ENCODE peak calls at places on chromosome 21, in eight cellular contexts. One of them, this sample, is unnamed.
A peak's percentile ranks its signal among the peaks of the same experiment; 100 is the strongest.

GRCh38 chr21:41783476-41784150 is 16.8 kb upstream of the RIPK4 start:
- DNase-seq in NCI-H1436 treated with DMSO at 0.1 percent for 48 hours: peak; percentile 38
- DNase-seq in adrenal gland: no peak
- DNase-seq in activated CD4-positive, alpha-beta T cell treated with anti-CD3 and anti-CD28 coated beads for 24 hours: no peak
- DNase-seq in SHP77: peak; percentile 38
- DNase-seq in bronchial epithelial cell: peak; percentile 95
- DNase-seq in fibroblast of pulmonary artery: no peak
- DNase-seq in H9: no peak
- DNase-seq in this sample: no peak

GRCh38 chr21:39088831-39089380 is 94.3 kb downstream of the PSMG1 start:
- DNase-seq in NCI-H1436 treated with DMSO at 0.1 percent for 48 hours: no peak
- DNase-seq in SHP77: no peak
- DNase-seq in H9: no peak
- DNase-seq in fibroblast of pulmonary artery: peak; percentile 85
- DNase-seq in activated CD4-positive, alpha-beta T cell treated with anti-CD3 and anti-CD28 coated beads for 24 hours: no peak
- DNase-seq in adrenal gland: no peak
- DNase-seq in bronchial epithelial cell: peak; percentile 78
- DNase-seq in this sample: no peak

GRCh38 chr21:35045539-35046222 is 3.4 kb downstream of the RUNX1 start:
- DNase-seq in fibroblast of pulmonary artery: no peak
- DNase-seq in adrenal gland: no peak
- DNase-seq in SHP77: no peak
- DNase-seq in H9: no peak
- DNase-seq in NCI-H1436 treated with DMSO at 0.1 percent for 48 hours: no peak
- DNase-seq in activated CD4-positive, alpha-beta T cell treated with anti-CD3 and anti-CD28 coated beads for 24 hours: no peak
- DNase-seq in bronchial epithelial cell: no peak
- DNase-seq in this sample: peak; percentile 74

GRCh38 chr21:42495765-42496119 is 282 bp downstream of the RSPH1 start:
- DNase-seq in NCI-H1436 treated with DMSO at 0.1 percent for 48 hours: no peak
- DNase-seq in activated CD4-positive, alpha-beta T cell treated with anti-CD3 and anti-CD28 coated beads for 24 hours: no peak
- DNase-seq in H9: no peak
- DNase-seq in fibroblast of pulmonary artery: peak; percentile 27
- DNase-seq in bronchial epithelial cell: peak; percentile 24
- DNase-seq in adrenal gland: no peak
- DNase-seq in SHP77: no peak
- DNase-seq in this sample: no peak

GRCh38 chr21:45504516-45505415 is 37.5 kb downstream of the SLC19A1 start:
- DNase-seq in SHP77: no peak
- DNase-seq in NCI-H1436 treated with DMSO at 0.1 percent for 48 hours: no peak
- DNase-seq in activated CD4-positive, alpha-beta T cell treated with anti-CD3 and anti-CD28 coated beads for 24 hours: no peak
- DNase-seq in bronchial epithelial cell: no peak
- DNase-seq in adrenal gland: no peak
- DNase-seq in fibroblast of pulmonary artery: no peak
- DNase-seq in H9: no peak
- DNase-seq in this sample: no peak

GRCh38 chr21:38159355-38159754 is 97.4 kb upstream of the KCNJ15 start:
- DNase-seq in SHP77: peak; percentile 22
- DNase-seq in H9: peak; percentile 73
- DNase-seq in NCI-H1436 treated with DMSO at 0.1 percent for 48 hours: no peak
- DNase-seq in activated CD4-positive, alpha-beta T cell treated with anti-CD3 and anti-CD28 coated beads for 24 hours: peak; percentile 33
- DNase-seq in fibroblast of pulmonary artery: peak; percentile 89
- DNase-seq in adrenal gland: peak; percentile 70
- DNase-seq in bronchial epithelial cell: peak; percentile 75
- DNase-seq in this sample: peak; percentile 18

GRCh38 chr21:33152228-33153130 is 77.3 kb upstream of the IFNAR2 start:
- DNase-seq in NCI-H1436 treated with DMSO at 0.1 percent for 48 hours: no peak
- DNase-seq in H9: no peak
- DNase-seq in adrenal gland: no peak
- DNase-seq in bronchial epithelial cell: no peak
- DNase-seq in fibroblast of pulmonary artery: no peak
- DNase-seq in activated CD4-positive, alpha-beta T cell treated with anti-CD3 and anti-CD28 coated beads for 24 hours: no peak
- DNase-seq in SHP77: no peak
- DNase-seq in this sample: no peak

GRCh38 chr21:41501919-41502318 is 6.0 kb downstream of the TMPRSS2 start:
- DNase-seq in bronchial epithelial cell: no peak
- DNase-seq in fibroblast of pulmonary artery: no peak
- DNase-seq in NCI-H1436 treated with DMSO at 0.1 percent for 48 hours: no peak
- DNase-seq in H9: no peak
- DNase-seq in SHP77: no peak
- DNase-seq in adrenal gland: no peak
- DNase-seq in activated CD4-positive, alpha-beta T cell treated with anti-CD3 and anti-CD28 coated beads for 24 hours: no peak
- DNase-seq in this sample: no peak

GRCh38 chr21:39634507-39634906 is 21.8 kb downstream of the B3GALT5 start:
- DNase-seq in H9: no peak
- DNase-seq in fibroblast of pulmonary artery: no peak
- DNase-seq in NCI-H1436 treated with DMSO at 0.1 percent for 48 hours: no peak
- DNase-seq in bronchial epithelial cell: no peak
- DNase-seq in activated CD4-positive, alpha-beta T cell treated with anti-CD3 and anti-CD28 coated beads for 24 hours: no peak
- DNase-seq in SHP77: no peak
- DNase-seq in adrenal gland: no peak
- DNase-seq in this sample: no peak

GRCh38 chr21:43597052-43597451 is 62.2 kb downstream of the HSF2BP start:
- DNase-seq in adrenal gland: peak; percentile 33
- DNase-seq in bronchial epithelial cell: peak; percentile 83
- DNase-seq in NCI-H1436 treated with DMSO at 0.1 percent for 48 hours: no peak
- DNase-seq in fibroblast of pulmonary artery: peak; percentile 64
- DNase-seq in activated CD4-positive, alpha-beta T cell treated with anti-CD3 and anti-CD28 coated beads for 24 hours: no peak
- DNase-seq in H9: no peak
- DNase-seq in SHP77: no peak
- DNase-seq in this sample: no peak

GRCh38 chr21:41956926-41957729 is 3.3 kb upstream of the C2CD2 start:
- DNase-seq in H9: no peak
- DNase-seq in fibroblast of pulmonary artery: peak; percentile 68
- DNase-seq in adrenal gland: peak; percentile 65
- DNase-seq in activated CD4-positive, alpha-beta T cell treated with anti-CD3 and anti-CD28 coated beads for 24 hours: no peak
- DNase-seq in SHP77: no peak
- DNase-seq in bronchial epithelial cell: peak; percentile 54
- DNase-seq in NCI-H1436 treated with DMSO at 0.1 percent for 48 hours: no peak
- DNase-seq in this sample: no peak

GRCh38 chr21:35840197-35840799 is 220.0 kb downstream of the SETD4 start:
- DNase-seq in adrenal gland: peak; percentile 71
- DNase-seq in activated CD4-positive, alpha-beta T cell treated with anti-CD3 and anti-CD28 coated beads for 24 hours: peak; percentile 22
- DNase-seq in H9: no peak
- DNase-seq in fibroblast of pulmonary artery: peak; percentile 94
- DNase-seq in NCI-H1436 treated with DMSO at 0.1 percent for 48 hours: no peak
- DNase-seq in SHP77: peak; percentile 62
- DNase-seq in bronchial epithelial cell: peak; percentile 76
- DNase-seq in this sample: peak; percentile 20

GRCh38 chr21:32475162-32475812 is 62.8 kb downstream of the EVA1C start:
- DNase-seq in adrenal gland: no peak
- DNase-seq in activated CD4-positive, alpha-beta T cell treated with anti-CD3 and anti-CD28 coated beads for 24 hours: no peak
- DNase-seq in fibroblast of pulmonary artery: peak; percentile 88
- DNase-seq in bronchial epithelial cell: no peak
- DNase-seq in SHP77: no peak
- DNase-seq in H9: no peak
- DNase-seq in NCI-H1436 treated with DMSO at 0.1 percent for 48 hours: no peak
- DNase-seq in this sample: no peak

GRCh38 chr21:18204931-18205330 is 39.7 kb upstream of the CHODL start:
- DNase-seq in bronchial epithelial cell: no peak
- DNase-seq in adrenal gland: no peak
- DNase-seq in fibroblast of pulmonary artery: no peak
- DNase-seq in H9: no peak
- DNase-seq in NCI-H1436 treated with DMSO at 0.1 percent for 48 hours: no peak
- DNase-seq in activated CD4-positive, alpha-beta T cell treated with anti-CD3 and anti-CD28 coated beads for 24 hours: no peak
- DNase-seq in SHP77: no peak
- DNase-seq in this sample: peak; percentile 9

GRCh38 chr21:38806153-38806941 is 618 bp downstream of the ETS2 start:
- DNase-seq in adrenal gland: no peak
- DNase-seq in H9: no peak
- DNase-seq in bronchial epithelial cell: no peak
- DNase-seq in fibroblast of pulmonary artery: no peak
- DNase-seq in NCI-H1436 treated with DMSO at 0.1 percent for 48 hours: no peak
- DNase-seq in activated CD4-positive, alpha-beta T cell treated with anti-CD3 and anti-CD28 coated beads for 24 hours: no peak
- DNase-seq in SHP77: no peak
- DNase-seq in this sample: peak; percentile 22

This sample was measured in immature natural killer cell.